ENCODE peak calls at places on chromosomes 6 and 20, in ten cellular contexts. P, A, D, B, G, U, K, Y, N and O are unnamed samples.

GRCh38 chr6:87763901-87764300 is 61.9 kb upstream of the AKIRIN2 start:
- DNase-seq in P (no peak), A (peak; percentile 5), D (no peak), B (no peak), G (no peak), U (no peak), K (no peak), Y (no peak), N (no peak), O (no peak)

GRCh38 chr6:157531169-157531985 is 150.4 kb downstream of the ZDHHC14 start:
- DNase-seq in P (no peak), A (no peak), D (no peak), B (no peak), G (no peak), U (no peak), K (no peak), Y (no peak), N (no peak), O (no peak)

GRCh38 chr6:29728173-29728879 is 5.1 kb downstream of the HLA-F start:
- DNase-seq in P (no peak), A (no peak), D (no peak), B (no peak), G (no peak), U (no peak), K (no peak), Y (no peak), N (no peak), O (no peak)

GRCh38 chr6:2865270-2866182 is 23.9 kb upstream of the SERPINB1 start:
- DNase-seq in P (peak; percentile 38), A (no peak), D (peak; percentile 51), B (no peak), G (no peak), U (no peak), K (no peak), Y (no peak), N (no peak), O (no peak)

GRCh38 chr20:57421258-57422220 is 30.3 kb downstream of the RBM38 start:
- DNase-seq in P (no peak), A (no peak), D (no peak), B (no peak), G (no peak), U (no peak), K (peak; percentile 78), Y (no peak), N (no peak), O (no peak)

GRCh38 chr6:111800468-111800760 is 72.8 kb downstream of the FYN start:
- DNase-seq in P (peak; percentile 32), A (no peak), D (no peak), B (no peak), G (no peak), U (no peak), K (no peak), Y (no peak), N (no peak), O (no peak)

GRCh38 chr6:33908025-33908424 is 104.2 kb upstream of the MLN start:
- DNase-seq in P (no peak), A (no peak), D (no peak), B (no peak), G (no peak), U (no peak), K (no peak), Y (no peak), N (no peak), O (no peak)

GRCh38 chr6:79985128-79985527 is 19.3 kb upstream of the TTK start:
- DNase-seq in P (no peak), A (no peak), D (no peak), B (no peak), G (no peak), U (no peak), K (no peak), Y (no peak), N (no peak), O (no peak)

DNA sequence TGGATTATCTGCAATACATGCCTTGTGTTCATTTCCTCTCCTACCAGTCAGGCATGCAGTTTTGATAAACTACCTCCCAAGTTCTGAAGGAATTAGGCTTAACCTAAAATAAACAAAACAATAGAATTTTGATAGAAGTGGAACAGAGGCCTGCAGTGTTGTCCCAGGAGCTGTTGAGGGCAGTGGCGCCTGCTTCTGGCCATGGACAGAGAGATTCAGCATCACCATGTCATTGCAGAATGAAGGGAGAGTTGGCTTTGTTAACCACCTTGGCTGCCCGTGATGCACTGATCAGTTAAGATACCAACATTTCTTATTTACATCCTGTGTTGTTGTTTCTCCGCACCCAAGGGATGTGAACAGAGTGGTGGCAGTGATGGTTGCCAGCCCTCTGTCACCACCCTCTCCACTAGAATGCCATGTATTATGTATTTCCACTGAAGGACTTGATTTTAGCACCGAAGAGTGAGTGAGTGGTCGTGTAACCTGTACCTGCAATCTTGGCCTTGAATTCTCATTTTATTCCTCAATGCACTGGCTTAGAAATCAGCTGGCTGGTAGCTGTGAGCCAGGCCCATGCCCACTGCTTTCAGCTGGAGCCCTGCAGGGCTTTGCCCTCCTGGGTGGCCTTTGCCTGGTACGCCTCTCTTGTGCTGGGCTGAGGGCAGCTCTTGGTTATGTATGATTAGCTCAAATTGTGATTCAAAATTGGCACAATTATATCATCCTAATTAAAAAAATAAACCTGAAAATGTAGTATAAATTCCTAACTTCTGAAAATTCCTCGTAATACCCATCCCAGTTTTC is 56.5 kb downstream of the SHLD1 start:
- DNase-seq in P (no peak), A (no peak), D (no peak), B (peak; percentile 31), G (no peak), U (no peak), K (no peak), Y (no peak), N (no peak), O (peak; percentile 23)
- TF ChIP-seq CTCF in P (peak; percentile 26), A (no peak), D (no peak), B (no peak), G (no peak), U (no peak), K (peak; percentile 20), Y (no peak), N (no peak), O (no peak)

GRCh38 chr6:144474904-144475303 is 189.8 kb downstream of the UTRN start:
- DNase-seq in P (no peak), A (no peak), D (no peak), B (no peak), G (no peak), U (no peak), K (no peak), Y (no peak), N (no peak), O (no peak)

GRCh38 chr6:144468709-144469108 is 183.6 kb downstream of the UTRN start:
- DNase-seq in P (no peak), A (no peak), D (no peak), B (no peak), G (no peak), U (no peak), K (no peak), Y (no peak), N (no peak), O (peak; percentile 37)

GRCh38 chr6:144474290-144474689 is 189.2 kb downstream of the UTRN start:
- DNase-seq in P (no peak), A (no peak), D (no peak), B (no peak), G (no peak), U (no peak), K (no peak), Y (no peak), N (no peak), O (no peak)

GRCh38 chr6:144469144-144469575 is 184.0 kb downstream of the UTRN start:
- DNase-seq in P (no peak), A (no peak), D (peak; percentile 64), B (no peak), G (no peak), U (no peak), K (no peak), Y (no peak), N (no peak), O (peak; percentile 46)

GRCh38 chr6:144471986-144472385 is 186.9 kb downstream of the UTRN start:
- DNase-seq in P (peak; percentile 62), A (no peak), D (peak; percentile 29), B (no peak), G (no peak), U (no peak), K (no peak), Y (no peak), N (no peak), O (no peak)
- TF ChIP-seq CTCF in P (no peak), A (no peak), D (no peak), B (no peak), G (no peak), U (no peak), K (no peak), Y (no peak), N (no peak), O (no peak)

GRCh38 chr20:50193169-50193850 is 2.7 kb downstream of the CEBPB start:
- DNase-seq in P (peak; percentile 60), A (no peak), D (peak; percentile 82), B (peak; percentile 48), G (no peak), U (peak; percentile 59), K (peak; percentile 84), Y (no peak), N (no peak), O (peak; percentile 39)
- TF ChIP-seq CTCF in P (no peak), A (no peak), D (peak; percentile 1), B (no peak), G (no peak), U (no peak), K (no peak), Y (no peak), N (no peak), O (no peak)

GRCh38 chr20:21534453-21534852 is 20.6 kb upstream of the NKX2-2 start:
- DNase-seq in P (no peak), A (no peak), D (no peak), B (no peak), G (no peak), U (peak; percentile 51), K (no peak), Y (no peak), N (no peak), O (no peak)

GRCh38 chr20:21527908-21528307 is 14.0 kb upstream of the NKX2-2 start:
- DNase-seq in P (no peak), A (no peak), D (no peak), B (no peak), G (no peak), U (no peak), K (no peak), Y (no peak), N (no peak), O (no peak)

GRCh38 chr20:21528870-21529269 is 15.0 kb upstream of the NKX2-2 start:
- DNase-seq in P (no peak), A (no peak), D (no peak), B (no peak), G (no peak), U (no peak), K (no peak), Y (no peak), N (no peak), O (no peak)

GRCh38 chr20:21526776-21527175 is 12.9 kb upstream of the NKX2-2 start:
- DNase-seq in P (no peak), A (no peak), D (no peak), B (no peak), G (no peak), U (no peak), K (no peak), Y (no peak), N (no peak), O (no peak)

DNA sequence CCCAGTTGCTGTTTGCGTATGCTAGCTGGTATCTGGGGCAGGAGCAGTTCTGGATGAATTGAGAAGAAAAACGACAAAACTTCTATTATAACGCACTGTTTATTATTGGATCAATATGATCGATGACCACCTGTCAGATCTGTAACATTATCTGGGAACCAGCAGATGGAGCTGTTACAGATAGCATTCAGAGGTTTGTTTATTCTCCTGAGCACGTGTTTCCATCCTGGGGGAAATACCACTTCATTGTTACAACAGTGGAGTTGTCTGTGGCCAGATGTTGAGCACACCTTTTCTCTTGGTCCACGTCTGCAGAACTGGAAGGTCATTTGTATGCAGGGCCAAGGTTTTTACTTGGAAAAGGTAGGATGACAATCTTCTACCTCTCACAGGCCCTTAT is 16.0 kb upstream of the NKX2-2 start:
- DNase-seq in P (no peak), A (no peak), D (no peak), B (no peak), G (no peak), U (no peak), K (no peak), Y (no peak), N (no peak), O (no peak)
- TF ChIP-seq CTCF in P (no peak), A (no peak), D (peak; percentile 31), B (no peak), G (no peak), U (no peak), K (peak; percentile 53), Y (no peak), N (no peak), O (peak; percentile 42)